ENCODE peak calls at places on chromosome X, in five cellular contexts. E is right lobe of liver, Q is ovary, S is cardiac muscle cell, A is testis. B is an unnamed sample.
A peak's percentile ranks its signal among the peaks of the same experiment; 100 is the strongest.

GRCh38 chrX:28347526-28347925 is 239.7 kb upstream of the IL1RAPL1 start:
- DNase-seq in E (no peak), Q (no peak), S (no peak), A (no peak), B (no peak)

GRCh38 chrX:119374736-119375135 is 24.4 kb upstream of the SLC25A43 start:
- DNase-seq in E (no peak), Q (no peak), S (no peak), A (no peak), B (no peak)

GRCh38 chrX:125940985-125941384 is 225.1 kb downstream of the DCAF12L2 start:
- DNase-seq in E (no peak), Q (no peak), S (no peak), A (no peak), B (no peak)

GRCh38 chrX:15349046-15349445 is 13.7 kb upstream of the PIGA start:
- DNase-seq in E (no peak), Q (no peak), S (peak; percentile 79), A (peak; percentile 38), B (peak; percentile 74)

GRCh38 chrX:144494069-144494468 is 610.2 kb downstream of the UBE2NL start:
- DNase-seq in E (no peak), Q (no peak), S (no peak), A (no peak), B (no peak)

GRCh38 chrX:13647709-13648212 is 5.2 kb upstream of the TCEANC start:
- DNase-seq in E (no peak), Q (peak; percentile 44), S (peak; percentile 74), A (peak; percentile 69), B (no peak)

GRCh38 chrX:51608071-51608470 is 10.6 kb downstream of the CENPVL3 start:
- DNase-seq in E (no peak), Q (no peak), S (peak; percentile 34), A (no peak), B (no peak)

GRCh38 chrX:13047752-13048151 is 3.3 kb upstream of the FAM9C start:
- DNase-seq in E (no peak), Q (no peak), S (no peak), A (no peak), B (no peak)

GRCh38 chrX:104662694-104663093 is 96.7 kb downstream of the IL1RAPL2 start:
- DNase-seq in E (no peak), Q (no peak), S (no peak), A (no peak), B (no peak)

GRCh38 chrX:57918750-57919436 is 8.6 kb upstream of the ZXDA start:
- DNase-seq in E (no peak), Q (no peak), S (peak; percentile 53), A (no peak), B (peak; percentile 56)

GRCh38 chrX:152806035-152806434 is 24.5 kb downstream of the CETN2 start:
- DNase-seq in E (no peak), Q (no peak), S (no peak), A (no peak), B (no peak)

GRCh38 chrX:45295587-45295986 is 94.9 kb upstream of the DIPK2B start:
- DNase-seq in E (no peak), Q (no peak), S (peak; percentile 40), A (peak; percentile 16), B (no peak)

GRCh38 chrX:145729635-145730034 is 88.0 kb upstream of the SLITRK2 start:
- DNase-seq in E (no peak), Q (no peak), S (no peak), A (no peak), B (no peak)

GRCh38 chrX:37796805-37797204 is 16.9 kb downstream of the CYBB start:
- DNase-seq in E (peak; percentile 54), Q (no peak), S (no peak), A (no peak), B (no peak)

GRCh38 chrX:135531813-135532212 is 11.4 kb downstream of the INTS6L start:
- DNase-seq in E (no peak), Q (no peak), S (no peak), A (no peak), B (no peak)

GRCh38 chrX:56025872-56026571 is 206.1 kb upstream of the KLF8 start:
- DNase-seq in E (no peak), Q (no peak), S (no peak), A (no peak), B (no peak)

GRCh38 chrX:71315917-71316316 is 14.4 kb downstream of the ITGB1BP2 start:
- DNase-seq in E (no peak), Q (no peak), S (peak; percentile 62), A (no peak), B (no peak)

GRCh38 chrX:332496-332860 is 13.9 kb upstream of the GTPBP6 start:
- DNase-seq in E (no peak), Q (no peak), S (no peak), A (no peak), B (no peak)

GRCh38 chrX:2703991-2704369 is 12.9 kb downstream of the CD99 start:
- DNase-seq in E (no peak), Q (no peak), S (peak; percentile 62), A (peak; percentile 74), B (peak; percentile 67)
- H3K27ac ChIP-seq in E (no peak overlapping the region), Q (no peak overlapping the region), S (peak overlapping the region; percentile 96), A (peak overlapping the region; percentile 65), B (peak overlapping the region; percentile 49)

DNA sequence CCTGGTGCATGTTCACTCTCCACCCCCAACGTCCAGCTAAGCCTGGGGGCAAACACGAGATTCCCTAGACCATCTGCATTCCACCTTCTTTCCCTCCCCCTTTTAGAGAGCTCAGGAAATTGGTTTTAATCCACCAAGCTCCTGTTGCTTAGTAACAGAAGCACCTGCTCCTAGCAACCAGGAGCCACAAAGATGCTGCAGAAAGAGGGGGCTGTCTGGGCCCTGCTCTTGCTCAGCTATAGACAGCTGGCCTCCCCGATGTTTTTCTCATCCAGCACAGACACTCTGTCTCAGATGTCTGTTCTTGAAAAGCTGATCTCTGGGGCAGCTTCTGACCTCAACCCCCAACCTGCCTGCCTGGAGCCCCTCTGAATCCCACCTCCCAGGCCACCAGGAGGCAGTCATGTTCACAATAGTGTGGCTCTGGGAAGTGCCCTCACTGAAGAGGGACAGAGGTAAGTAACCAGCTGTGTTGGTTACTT is 71.5 kb downstream of the SLC16A2 start:
- DNase-seq in E (no peak), Q (no peak), S (peak; percentile 13), A (no peak), B (peak; percentile 85)
- TF ChIP-seq CTCF in E (peak; percentile 25), Q (no peak), S (peak; percentile 24), A (no peak), B (peak; percentile 76)

DNA sequence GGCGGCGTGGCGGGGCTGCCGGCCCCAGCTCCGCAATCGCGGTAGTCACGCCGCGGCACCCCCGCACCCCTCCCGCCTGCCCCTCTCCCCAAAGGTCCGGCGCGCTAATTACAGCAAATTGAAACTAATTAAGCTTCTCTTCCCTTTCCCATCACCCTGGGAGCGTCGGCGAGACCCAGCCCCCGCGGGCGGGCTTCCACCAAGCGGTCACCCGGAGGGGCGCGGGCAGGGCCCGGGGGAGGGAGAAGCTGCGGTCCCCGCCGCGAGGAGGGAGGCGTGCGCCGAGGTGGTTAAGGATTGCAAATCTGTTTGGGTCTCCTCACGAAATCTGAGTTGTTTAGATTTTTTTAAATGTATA is 13.1 kb downstream of the ARX start:
- DNase-seq in E (no peak), Q (peak; percentile 63), S (no peak), A (no peak), B (peak; percentile 67)
- H3K27ac ChIP-seq in E (no peak overlapping the region), Q (peak overlapping the region; percentile 70), S (no peak overlapping the region), A (no peak overlapping the region), B (no peak overlapping the region)

GRCh38 chrX:39813631-39814246 is 284.0 kb downstream of the BCOR start:
- DNase-seq in E (peak; percentile 87), Q (peak; percentile 81), S (peak; percentile 88), A (peak; percentile 72), B (no peak)
- TF ChIP-seq CTCF in E (no peak), Q (no peak), S (no peak), A (no peak), B (no peak)

GRCh38 chrX:115592997-115593734 is 32.2 kb downstream of the PLS3 start:
- DNase-seq in E (no peak), Q (no peak), S (peak; percentile 54), A (peak; percentile 52), B (no peak)
- H3K27ac ChIP-seq in E (no peak overlapping the region), Q (no peak overlapping the region), S (peak overlapping the region; percentile 94), A (no peak overlapping the region), B (no peak overlapping the region)